ENCODE peak calls at places on chromosomes 16 and 17, in ten cellular contexts. B is DMS153; Z is EL; J is body of pancreas; A is posterior cingulate gyrus; N is adipocyte; R is activated CD4-positive, alpha-beta T cell treated with anti-CD3 and anti-CD28 coated beads, Interleukin-2, amount 50 U/mL, for 1 hour; Q is left kidney; O is Peyer's patch; L is AG09319. V is an unnamed sample.
A peak's percentile ranks its signal among the peaks of the same experiment; 100 is the strongest.

GRCh38 chr16:85759631-85760419 is 8.9 kb upstream of the C16orf74 start:
- DNase-seq in B (no peak), Z (no peak), J (peak; percentile 53), A (no peak), N (no peak), R (peak; percentile 23), Q (no peak), O (no peak), L (no peak), V (no peak)

GRCh38 chr17:15106540-15106939 is 158.6 kb downstream of the PMP22 start:
- DNase-seq in B (no peak), Z (peak; percentile 47), J (no peak), A (no peak), N (peak; percentile 38), R (no peak), Q (no peak), O (no peak), L (no peak), V (no peak)

GRCh38 chr17:38867179-38867994 is 2.5 kb upstream of the LASP1 start:
- DNase-seq in B (peak; percentile 65), Z (peak; percentile 81), J (peak; percentile 80), A (peak; percentile 54), N (peak; percentile 84), R (peak; percentile 44), Q (peak; percentile 74), O (no peak), L (no peak), V (no peak)

GRCh38 chr17:61400058-61400785 is 579 bp downstream of the TBX2 start:
- DNase-seq in B (no peak), Z (peak; percentile 61), J (no peak), A (no peak), N (peak; percentile 65), R (no peak), Q (no peak), O (no peak), L (no peak), V (no peak)

GRCh38 chr17:51275381-51275780 is 15.0 kb downstream of the UTP18 start:
- DNase-seq in B (no peak), Z (peak; percentile 79), J (no peak), A (no peak), N (peak; percentile 86), R (no peak), Q (no peak), O (no peak), L (peak; percentile 61), V (no peak)

GRCh38 chr17:382644-383533 is 30.3 kb upstream of the RPH3AL start:
- DNase-seq in B (no peak), Z (peak; percentile 48), J (peak; percentile 59), A (no peak), N (peak; percentile 88), R (no peak), Q (peak; percentile 97), O (no peak), L (no peak), V (no peak)

GRCh38 chr16:21101631-21102420 is 48.8 kb downstream of the DNAH3 start:
- DNase-seq in B (no peak), Z (peak; percentile 7), J (no peak), A (no peak), N (peak; percentile 12), R (peak; percentile 9), Q (peak; percentile 41), O (peak; percentile 52), L (no peak), V (no peak)

GRCh38 chr17:67194134-67194533 is 50.9 kb downstream of the HELZ start:
- DNase-seq in B (no peak), Z (peak; percentile 77), J (no peak), A (no peak), N (peak; percentile 53), R (no peak), Q (peak; percentile 7), O (no peak), L (no peak), V (no peak)

GRCh38 chr17:16918443-16918842 is 53.5 kb downstream of the TNFRSF13B start:
- DNase-seq in B (no peak), Z (no peak), J (no peak), A (no peak), N (no peak), R (no peak), Q (no peak), O (peak; percentile 32), L (no peak), V (no peak)

GRCh38 chr17:49067163-49067562 is 65.4 kb upstream of the B4GALNT2 start:
- DNase-seq in B (no peak), Z (no peak), J (no peak), A (no peak), N (no peak), R (no peak), Q (no peak), O (no peak), L (no peak), V (no peak)

GRCh38 chr17:79557276-79557675 is 53.6 kb downstream of the RBFOX3 start:
- DNase-seq in B (no peak), Z (no peak), J (no peak), A (no peak), N (no peak), R (no peak), Q (no peak), O (no peak), L (no peak), V (no peak)

GRCh38 chr17:73196500-73196899 is 3.6 kb downstream of the COG1 start:
- DNase-seq in B (peak; percentile 83), Z (no peak), J (peak; percentile 75), A (peak; percentile 30), N (peak; percentile 43), R (no peak), Q (peak; percentile 78), O (peak; percentile 81), L (no peak), V (no peak)

GRCh38 chr17:59026176-59026939 is 80.3 kb downstream of the TRIM37 start:
- DNase-seq in B (no peak), Z (no peak), J (no peak), A (no peak), N (peak; percentile 42), R (no peak), Q (no peak), O (no peak), L (no peak), V (no peak)

GRCh38 chr16:50839920-50840729 is 98.2 kb downstream of the CYLD start:
- DNase-seq in B (no peak), Z (no peak), J (no peak), A (no peak), N (no peak), R (no peak), Q (no peak), O (no peak), L (no peak), V (no peak)

GRCh38 chr17:17876959-17877547 is 40.3 kb upstream of the SREBF1 start:
- DNase-seq in B (no peak), Z (peak; percentile 20), J (peak; percentile 49), A (no peak), N (peak; percentile 42), R (no peak), Q (no peak), O (no peak), L (no peak), V (no peak)

GRCh38 chr17:61809816-61810392 is 53.4 kb downstream of the BRIP1 start:
- DNase-seq in B (peak; percentile 82), Z (peak; percentile 68), J (no peak), A (no peak), N (peak; percentile 88), R (no peak), Q (peak; percentile 64), O (no peak), L (peak; percentile 79), V (no peak)

GRCh38 chr17:43547189-43547550 is 1.0 kb upstream of the ETV4 start:
- DNase-seq in B (no peak), Z (no peak), J (no peak), A (no peak), N (no peak), R (no peak), Q (no peak), O (no peak), L (no peak), V (no peak)

GRCh38 chr17:39141294-39141693 is 10.1 kb downstream of the PLXDC1 start:
- DNase-seq in B (no peak), Z (no peak), J (no peak), A (no peak), N (no peak), R (no peak), Q (no peak), O (no peak), L (no peak), V (no peak)

GRCh38 chr16:24626251-24626650 is 86.9 kb downstream of the RBBP6 start:
- DNase-seq in B (no peak), Z (peak; percentile 49), J (no peak), A (no peak), N (peak; percentile 86), R (no peak), Q (no peak), O (no peak), L (no peak), V (no peak)

GRCh38 chr16:3646348-3646920 is 8.1 kb upstream of the DNASE1 start:
- DNase-seq in B (peak; percentile 92), Z (no peak), J (peak; percentile 74), A (no peak), N (no peak), R (no peak), Q (peak; percentile 53), O (peak; percentile 81), L (no peak), V (no peak)

GRCh38 chr17:39800540-39800939 is 62.8 kb downstream of the GRB7 start:
- DNase-seq in B (peak; percentile 41), Z (no peak), J (no peak), A (no peak), N (no peak), R (peak; percentile 44), Q (no peak), O (no peak), L (no peak), V (no peak)

GRCh38 chr16:66441586-66442375 is 14.7 kb downstream of the BEAN1 start:
- DNase-seq in B (no peak), Z (peak; percentile 73), J (no peak), A (no peak), N (peak; percentile 61), R (no peak), Q (no peak), O (no peak), L (no peak), V (no peak)

GRCh38 chr17:76497979-76498885 is 3.0 kb downstream of the RHBDF2 start:
- DNase-seq in B (peak; percentile 56), Z (peak; percentile 96), J (peak; percentile 92), A (peak; percentile 66), N (peak; percentile 72), R (no peak), Q (peak; percentile 85), O (peak; percentile 80), L (no peak), V (no peak)

GRCh38 chr17:21085707-21086106 is 41.1 kb upstream of the DHRS7B start:
- DNase-seq in B (no peak), Z (no peak), J (no peak), A (no peak), N (no peak), R (no peak), Q (no peak), O (no peak), L (no peak), V (no peak)

GRCh38 chr16:50121278-50121677 is 31.8 kb upstream of the TENT4B start:
- DNase-seq in B (no peak), Z (no peak), J (no peak), A (no peak), N (no peak), R (no peak), Q (no peak), O (no peak), L (no peak), V (no peak)

GRCh38 chr17:48751733-48752398 is 23.3 kb upstream of the HOXB13 start:
- DNase-seq in B (no peak), Z (no peak), J (no peak), A (no peak), N (no peak), R (no peak), Q (no peak), O (no peak), L (no peak), V (no peak)

GRCh38 chr16:260326-260725 is 15.4 kb downstream of the RGS11 start:
- DNase-seq in B (no peak), Z (no peak), J (no peak), A (no peak), N (no peak), R (no peak), Q (no peak), O (no peak), L (no peak), V (no peak)

GRCh38 chr17:48630925-48631692 is 5.0 kb upstream of the HOXB9 start:
- DNase-seq in B (no peak), Z (no peak), J (no peak), A (no peak), N (no peak), R (no peak), Q (peak; percentile 7), O (peak; percentile 65), L (no peak), V (no peak)